ENCODE peak calls at places on chromosomes 16 and 17, in ten cellular contexts. L is foreskin keratinocyte; R is foreskin fibroblast; H is memory B cell; U is BE2C; Y is GM06990; T is GF-D8; K is smooth muscle cell of the brain vasculature; G is GM12865; N is activated CD4-positive, alpha-beta T cell treated with anti-CD3 and anti-CD28 coated beads, Interleukin-2, amount 50 U/mL, for 24 hours. P is an unnamed sample.
A peak's percentile ranks its signal among the peaks of the same experiment; 100 is the strongest.

GRCh38 chr17:73613947-73614655 is 30.1 kb downstream of the SDK2 start:
- DNase-seq in R (no peak), Y (no peak), U (peak; percentile 34), N (no peak), G (no peak), T (no peak), K (no peak), H (no peak), L (peak; percentile 70), P (no peak)

GRCh38 chr17:51353296-51353695 is 93.0 kb downstream of the UTP18 start:
- DNase-seq in R (no peak), H (no peak), G (no peak), U (no peak), N (no peak), K (no peak), T (no peak), L (no peak), Y (no peak), P (no peak)

GRCh38 chr17:1108810-1109605 is 70.8 kb downstream of the ABR start:
- DNase-seq in H (peak; percentile 25), T (no peak), K (no peak), R (peak; percentile 84), G (peak; percentile 65), L (no peak), N (peak; percentile 37), U (peak; percentile 34), Y (peak; percentile 69), P (no peak)

GRCh38 chr16:9966569-9967157 is 215.6 kb downstream of the GRIN2A start:
- DNase-seq in U (no peak), G (peak; percentile 87), Y (peak; percentile 40), T (no peak), K (no peak), R (peak; percentile 2), N (no peak), H (no peak), L (no peak), P (peak; percentile 86)

GRCh38 chr16:4010225-4011158 is 105.8 kb downstream of the ADCY9 start:
- DNase-seq in R (no peak), N (no peak), L (no peak), G (no peak), H (no peak), K (no peak), T (no peak), U (no peak), Y (no peak), P (no peak)

GRCh38 chr17:13513039-13513405 is 88.7 kb downstream of the HS3ST3A1 start:
- DNase-seq in N (no peak), K (no peak), Y (no peak), T (no peak), L (no peak), R (peak; percentile 65), H (no peak), G (no peak), U (peak; percentile 41), P (no peak)

GRCh38 chr16:57530104-57530522 is 6.3 kb downstream of the CCDC102A start:
- DNase-seq in N (peak; percentile 60), G (peak; percentile 80), H (no peak), K (no peak), U (no peak), T (no peak), R (peak; percentile 81), Y (no peak), L (no peak), P (no peak)

GRCh38 chr17:76714822-76715461 is 4.2 kb upstream of the MXRA7 start:
- DNase-seq in L (no peak), H (peak; percentile 75), N (peak; percentile 68), K (no peak), R (peak; percentile 80), Y (no peak), G (peak; percentile 64), T (peak; percentile 6), U (peak; percentile 80), P (no peak)

GRCh38 chr17:39225974-39226683 is 384 bp upstream of the STAC2 start:
- DNase-seq in U (peak; percentile 97), T (no peak), H (no peak), Y (no peak), L (no peak), K (no peak), N (no peak), R (peak; percentile 50), G (no peak), P (no peak)

GRCh38 chr17:67276075-67276474 is 31.1 kb upstream of the HELZ start:
- DNase-seq in R (peak; percentile 17), U (peak; percentile 36), N (no peak), K (no peak), H (no peak), G (no peak), T (no peak), L (no peak), Y (no peak), P (no peak)

GRCh38 chr16:27374794-27375499 is 27.0 kb upstream of the IL21R start:
- DNase-seq in K (peak; percentile 50), R (peak; percentile 68), U (peak; percentile 82), H (no peak), G (peak; percentile 91), Y (peak; percentile 76), L (peak; percentile 65), T (peak; percentile 88), N (no peak), P (peak; percentile 90)

GRCh38 chr16:81932668-81933067 is 78.6 kb downstream of the SDR42E1 start:
- DNase-seq in G (no peak), N (no peak), R (no peak), Y (no peak), L (no peak), K (no peak), U (no peak), T (no peak), H (no peak), P (no peak)

GRCh38 chr17:78664476-78665384 is 87.5 kb upstream of the DNAH17 start:
- DNase-seq in N (no peak), G (no peak), Y (no peak), L (no peak), T (no peak), U (no peak), H (no peak), R (peak; percentile 55), K (no peak), P (no peak)

GRCh38 chr17:59356543-59357218 is 25.2 kb downstream of the YPEL2 start:
- DNase-seq in L (no peak), N (no peak), H (no peak), Y (no peak), K (no peak), U (no peak), T (no peak), G (no peak), R (peak; percentile 39), P (no peak)

GRCh38 chr17:35065880-35066279 is 2.4 kb upstream of the RFFL start:
- DNase-seq in G (no peak), Y (no peak), U (no peak), N (no peak), H (no peak), L (no peak), T (no peak), R (no peak), K (no peak), P (no peak)

GRCh38 chr17:18859256-18859655 is 1.3 kb downstream of the PRPSAP2 start:
- DNase-seq in U (no peak), Y (peak; percentile 18), K (no peak), H (no peak), T (no peak), R (peak; percentile 63), N (no peak), G (peak; percentile 38), L (no peak), P (no peak)